ENCODE peak calls at places on chromosome 22, in ten cellular contexts. W is H9; N is effector memory CD8-positive, alpha-beta T cell; D is hypothalamus; I is stimulated activated CD8-positive, alpha-beta memory T cell treated with anti-CD3 and anti-CD28 coated beads, Interleukin-7, amount 100 ng/mL, for 1 hour; A is activated T-helper 9 cell treated with anti-CD3 and anti-CD28 coated beads, Interleukin-2, amount 50 U/mL, for 16 hours; O is activated CD8-positive, alpha-beta memory T cell treated with anti-CD3 and anti-CD28 coated beads, Interleukin-2, amount 10 ng/mL, durations not matched to agents 7 days and 5 days; K is ELF-1; Q is body of pancreas; E is nucleus accumbens. M is an unnamed sample.

GRCh38 chr22:44331881-44332714 is 19.3 kb upstream of the SHISAL1 start:
- DNase-seq in W (no peak), N (no peak), D (no peak), I (no peak), A (no peak), O (no peak), K (peak; percentile 31), Q (no peak), E (no peak), M (no peak)

GRCh38 chr22:50008151-50009040 is 4.2 kb downstream of the IL17REL start:
- DNase-seq in W (peak; percentile 27), N (no peak), D (no peak), I (no peak), A (no peak), O (no peak), K (no peak), Q (no peak), E (no peak), M (peak; percentile 54)

GRCh38 chr22:24512043-24512442 is 16.9 kb downstream of the UPB1 start:
- DNase-seq in W (no peak), N (no peak), D (no peak), I (no peak), A (no peak), O (no peak), K (no peak), Q (no peak), E (no peak), M (no peak)

GRCh38 chr22:35961480-35961902 is 67.1 kb downstream of the RBFOX2 start:
- DNase-seq in W (peak; percentile 80), N (no peak), D (peak; percentile 30), I (no peak), A (no peak), O (no peak), K (peak; percentile 69), Q (no peak), E (peak; percentile 65), M (no peak)

GRCh38 chr22:22848364-22848866 is 39.2 kb upstream of the IGLL5 start:
- DNase-seq in W (peak; percentile 79), N (peak; percentile 64), D (no peak), I (peak; percentile 52), A (peak; percentile 41), O (peak; percentile 77), K (peak; percentile 78), Q (peak; percentile 75), E (peak; percentile 4), M (peak; percentile 65)

GRCh38 chr22:39130892-39131855 is 21.3 kb downstream of the CBX7 start:
- DNase-seq in W (peak; percentile 34), N (no peak), D (no peak), I (no peak), A (no peak), O (no peak), K (peak; percentile 53), Q (no peak), E (no peak), M (no peak)

GRCh38 chr22:25966448-25966913 is 202.8 kb upstream of the SEZ6L start:
- DNase-seq in W (no peak), N (no peak), D (no peak), I (no peak), A (no peak), O (no peak), K (peak; percentile 32), Q (no peak), E (no peak), M (no peak)

GRCh38 chr22:24066260-24066659 is 55.2 kb downstream of the CABIN1 start:
- DNase-seq in W (no peak), N (no peak), D (no peak), I (no peak), A (no peak), O (no peak), K (no peak), Q (no peak), E (no peak), M (peak; percentile 48)

GRCh38 chr22:40247976-40248375 is 70.3 kb downstream of the TNRC6B start:
- DNase-seq in W (no peak), N (peak; percentile 74), D (no peak), I (peak; percentile 44), A (peak; percentile 37), O (peak; percentile 87), K (no peak), Q (no peak), E (no peak), M (no peak)

GRCh38 chr22:49297871-49298721 is 529.6 kb downstream of the BRD1 start:
- DNase-seq in W (peak; percentile 33), N (no peak), D (no peak), I (no peak), A (no peak), O (peak; percentile 19), K (no peak), Q (no peak), E (no peak), M (no peak)

GRCh38 chr22:31089101-31090100 is 8.3 kb downstream of the SMTN start:
- DNase-seq in W (no peak), N (no peak), D (no peak), I (no peak), A (no peak), O (no peak), K (peak; percentile 53), Q (peak; percentile 36), E (peak; percentile 17), M (no peak)

GRCh38 chr22:36822581-36822980 is 5.7 kb upstream of the PVALB start:
- DNase-seq in W (peak; percentile 59), N (no peak), D (no peak), I (no peak), A (no peak), O (no peak), K (peak; percentile 65), Q (no peak), E (no peak), M (no peak)

GRCh38 chr22:19597399-19597735 is 73.2 kb upstream of the CLDN5 start:
- DNase-seq in W (no peak), N (no peak), D (no peak), I (no peak), A (no peak), O (no peak), K (no peak), Q (no peak), E (no peak), M (no peak)

GRCh38 chr22:32904044-32904443 is 102.5 kb downstream of the TIMP3 start:
- DNase-seq in W (peak; percentile 55), N (no peak), D (peak; percentile 12), I (no peak), A (no peak), O (no peak), K (peak; percentile 46), Q (peak; percentile 16), E (peak; percentile 22), M (no peak)

GRCh38 chr22:48338793-48339705 is 1488.6 kb downstream of the BRD1 start:
- DNase-seq in W (no peak), N (no peak), D (no peak), I (no peak), A (no peak), O (no peak), K (no peak), Q (no peak), E (no peak), M (no peak)

GRCh38 chr22:29765905-29766631 is 739 bp downstream of the ZMAT5 start:
- DNase-seq in W (no peak), N (no peak), D (no peak), I (no peak), A (no peak), O (peak; percentile 55), K (no peak), Q (no peak), E (no peak), M (no peak)

GRCh38 chr22:42711281-42711731 is 9.4 kb downstream of the A4GALT start:
- DNase-seq in W (no peak), N (no peak), D (no peak), I (no peak), A (no peak), O (no peak), K (no peak), Q (no peak), E (no peak), M (no peak)

GRCh38 chr22:38317237-38317994 is at the start of gene CSNK1E:
- DNase-seq in W (peak; percentile 79), N (peak; percentile 67), D (peak; percentile 71), I (peak; percentile 41), A (peak; percentile 68), O (peak; percentile 73), K (peak; percentile 66), Q (peak; percentile 83), E (peak; percentile 72), M (peak; percentile 76)

GRCh38 chr22:46030241-46030880 is 53.4 kb upstream of the WNT7B start:
- DNase-seq in W (no peak), N (no peak), D (no peak), I (no peak), A (no peak), O (no peak), K (no peak), Q (peak; percentile 10), E (no peak), M (no peak)

GRCh38 chr22:27676545-27677188 is 124.9 kb downstream of the MN1 start:
- DNase-seq in W (no peak), N (no peak), D (no peak), I (no peak), A (no peak), O (no peak), K (no peak), Q (no peak), E (no peak), M (no peak)

GRCh38 chr22:46241397-46242007 is 8.6 kb downstream of the CDPF1 start:
- DNase-seq in W (no peak), N (no peak), D (no peak), I (no peak), A (no peak), O (no peak), K (no peak), Q (no peak), E (no peak), M (no peak)

GRCh38 chr22:43402128-43402527 is 9.7 kb upstream of the MPPED1 start:
- DNase-seq in W (no peak), N (no peak), D (no peak), I (no peak), A (no peak), O (no peak), K (no peak), Q (no peak), E (no peak), M (no peak)

GRCh38 chr22:18031670-18032454 is 7.5 kb upstream of the MICAL3 start:
- DNase-seq in W (no peak), N (no peak), D (no peak), I (no peak), A (no peak), O (no peak), K (no peak), Q (peak; percentile 38), E (no peak), M (no peak)

GRCh38 chr22:32531955-32532818 is 57.6 kb downstream of the FBXO7 start:
- DNase-seq in W (peak; percentile 91), N (no peak), D (no peak), I (no peak), A (no peak), O (no peak), K (peak; percentile 86), Q (peak; percentile 45), E (no peak), M (no peak)

GRCh38 chr22:19495562-19496323 is 16.0 kb downstream of the CDC45 start:
- DNase-seq in W (no peak), N (no peak), D (no peak), I (no peak), A (no peak), O (no peak), K (no peak), Q (no peak), E (no peak), M (no peak)

GRCh38 chr22:21451545-21452520 is 15.4 kb upstream of the TMEM191C start:
- DNase-seq in W (peak; percentile 24), N (peak; percentile 0), D (no peak), I (no peak), A (no peak), O (peak; percentile 23), K (no peak), Q (no peak), E (no peak), M (peak; percentile 1)

GRCh38 chr22:35288116-35288515 is 11.6 kb upstream of the TOM1 start:
- DNase-seq in W (no peak), N (no peak), D (no peak), I (no peak), A (no peak), O (no peak), K (no peak), Q (no peak), E (no peak), M (no peak)

GRCh38 chr22:49638788-49639187 is 188.9 kb downstream of the BRD1 start:
- DNase-seq in W (no peak), N (no peak), D (no peak), I (no peak), A (no peak), O (no peak), K (no peak), Q (no peak), E (peak; percentile 12), M (no peak)